ENCODE peak calls at places on chromosomes 6 and 20, in seven cellular contexts. M is AG04450, Z is right atrium auricular region, L is lower lobe of right lung, B is GM06990, G is nephron progenitor cell, T is psoas muscle. Q is an unnamed sample.

GRCh38 chr6:146997062-146997461 is 207.2 kb upstream of the STXBP5 start:
- DNase-seq in G (no peak), Z (no peak), M (peak; percentile 51), T (no peak), L (no peak), B (no peak), Q (no peak)

GRCh38 chr6:119273799-119274595 is 75.6 kb downstream of the MAN1A1 start:
- DNase-seq in Z (no peak), M (peak; percentile 47), G (no peak), B (no peak), L (no peak), T (no peak), Q (no peak)

GRCh38 chr6:139623382-139623781 is 248.9 kb upstream of the CITED2 start:
- DNase-seq in L (no peak), Z (no peak), B (no peak), M (no peak), T (no peak), G (no peak), Q (no peak)

GRCh38 chr6:48959401-48960060 is 503.5 kb downstream of the MMUT start:
- DNase-seq in M (no peak), B (no peak), L (no peak), G (no peak), T (no peak), Z (no peak), Q (no peak)

GRCh38 chr6:142846459-142846831 is 98.5 kb downstream of the HIVEP2 start:
- DNase-seq in Z (no peak), T (no peak), G (no peak), M (no peak), L (no peak), B (no peak), Q (no peak)

GRCh38 chr20:50992733-50993457 is 30.0 kb downstream of the KCNG1 start:
- DNase-seq in Z (no peak), M (no peak), G (peak; percentile 56), T (no peak), L (no peak), B (no peak), Q (no peak)

GRCh38 chr6:106894978-106895702 is 79.4 kb downstream of the CD24 start:
- DNase-seq in L (no peak), B (no peak), M (no peak), G (no peak), Z (no peak), T (no peak), Q (no peak)

GRCh38 chr20:17444091-17444490 is 87.1 kb downstream of the BFSP1 start:
- DNase-seq in T (no peak), Z (no peak), L (no peak), M (no peak), B (no peak), G (no peak), Q (no peak)

DNA sequence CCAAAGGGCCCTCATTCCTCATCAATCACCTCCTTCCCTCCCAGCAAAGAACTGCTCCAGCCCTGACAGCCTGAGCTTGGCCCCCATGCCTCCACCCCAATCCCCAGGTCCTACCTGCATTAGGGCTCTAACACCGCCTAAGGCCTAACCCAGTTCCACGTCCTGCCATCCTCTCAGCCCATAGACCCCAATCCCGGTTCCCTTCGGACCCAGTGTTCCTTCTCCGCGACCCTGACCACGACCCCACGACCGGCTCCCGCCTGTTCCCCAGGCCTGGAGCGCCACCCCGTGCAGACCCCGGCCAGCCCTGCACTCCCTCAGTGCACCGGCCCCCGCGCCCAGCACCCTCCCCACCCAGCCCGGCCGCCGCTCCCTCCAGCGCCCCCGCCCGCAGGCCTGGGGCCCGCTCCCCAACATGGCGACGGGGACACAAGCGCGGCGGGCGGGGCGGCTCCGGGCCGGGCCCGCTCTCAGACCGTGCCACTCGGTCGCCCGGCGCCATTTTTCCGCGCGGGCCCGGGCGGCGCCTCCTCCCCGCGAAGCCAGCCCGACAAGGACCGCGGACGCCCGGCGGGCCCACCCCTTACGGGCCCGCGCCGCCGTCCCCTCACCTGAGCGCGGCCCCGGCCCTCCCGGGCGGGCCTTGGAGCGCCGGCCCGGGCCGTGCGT is 456 bp downstream of the NCOA6 start:
- DNase-seq in G (peak; percentile 78), L (peak; percentile 79), M (no peak), T (peak; percentile 67), Z (no peak), B (peak; percentile 80), Q (peak; percentile 73)
- TF ChIP-seq CTCF in G (no peak), L (no peak), M (no peak), T (no peak), Z (no peak), B (no peak), Q (peak; percentile 37)

GRCh38 chr6:62891065-62891647 is 320.1 kb upstream of the FKBP1C start:
- DNase-seq in B (no peak), M (no peak), G (no peak), Z (no peak), T (no peak), L (no peak), Q (no peak)
- TF ChIP-seq CTCF in B (peak; percentile 31), M (peak; percentile 13), G (peak; percentile 56), Z (no peak), T (no peak), L (peak; percentile 42), Q (peak; percentile 76)

GRCh38 chr20:1588166-1588868 is 30.8 kb upstream of the SIRPD start:
- DNase-seq in T (no peak), G (no peak), Z (no peak), B (no peak), L (no peak), M (no peak), Q (no peak)

GRCh38 chr20:1588869-1589460 is 30.8 kb downstream of the SIRPB1 start:
- DNase-seq in Z (no peak), B (no peak), G (no peak), M (no peak), T (no peak), L (no peak), Q (no peak)
- TF ChIP-seq CTCF in Z (no peak), B (no peak), G (no peak), M (no peak), T (no peak), L (no peak), Q (no peak)

DNA sequence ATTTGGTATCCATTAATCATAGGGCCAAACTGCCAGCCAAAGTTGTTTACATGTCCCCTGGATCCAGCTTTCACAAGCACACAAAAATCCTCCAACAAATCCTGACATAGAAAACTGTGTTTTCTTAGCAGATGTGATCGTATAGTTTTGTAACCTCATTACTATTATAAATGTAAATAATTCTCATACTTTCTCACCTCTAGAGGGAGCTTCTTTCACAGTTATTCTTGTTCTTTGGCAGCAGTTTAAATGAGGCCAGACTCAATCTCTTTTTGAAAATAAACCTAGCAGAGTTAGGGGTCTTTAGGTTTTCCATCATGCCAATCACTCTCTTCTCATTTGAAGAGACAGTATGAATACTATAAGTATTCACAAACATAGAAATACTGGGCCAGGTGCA is 17.0 kb upstream of the ZNF318 start:
- DNase-seq in M (no peak), Z (no peak), G (no peak), B (no peak), L (no peak), T (no peak), Q (no peak)
- TF ChIP-seq CTCF in M (peak; percentile 46), Z (no peak), G (peak; percentile 31), B (peak; percentile 14), L (peak; percentile 61), T (peak; percentile 56), Q (peak; percentile 54)

GRCh38 chr6:101386982-101387381 is 6.5 kb upstream of the GRIK2 start:
- DNase-seq in T (no peak), G (no peak), L (no peak), B (no peak), Z (no peak), M (no peak), Q (no peak)
- TF ChIP-seq CTCF in T (no peak), G (peak; percentile 44), L (no peak), B (no peak), Z (no peak), M (peak; percentile 49), Q (peak; percentile 62)

GRCh38 chr6:41367700-41368099 is 32.3 kb downstream of the NCR2 start:
- DNase-seq in B (no peak), M (peak; percentile 13), Z (no peak), T (no peak), L (no peak), G (peak; percentile 80), Q (peak; percentile 73)
- TF ChIP-seq CTCF in B (peak; percentile 59), M (peak; percentile 80), Z (peak; percentile 30), T (peak; percentile 47), L (peak; percentile 30), G (peak; percentile 76), Q (peak; percentile 86)

Q was measured in progenitor cell of endocrine pancreas.